ENCODE peak calls at places on chromosomes 5 and 9, in ten cellular contexts. J is heart right ventricle; Y is CD8-positive, alpha-beta T cell; O is tibial nerve; R is heart left ventricle; X is pancreas; V is neural progenitor cell; U is sigmoid colon; M is fibroblast of lung; I is K562. T is an unnamed sample.

GRCh38 chr9:86304236-86304730 is 21.9 kb upstream of the ISCA1 start:
- DNase-seq in J (no peak), Y (no peak), O (no peak), R (no peak), X (no peak), V (no peak), U (no peak), M (no peak), I (no peak), T (no peak)

GRCh38 chr5:76402251-76402879 is 720 bp upstream of the IQGAP2 start:
- DNase-seq in J (peak; percentile 27), Y (peak; percentile 64), O (peak; percentile 10), R (peak; percentile 61), X (peak; percentile 30), V (peak; percentile 79), U (no peak), M (peak; percentile 10), I (peak; percentile 89), T (peak; percentile 25)

GRCh38 chr5:124698774-124699173 is 47.7 kb downstream of the ZNF608 start:
- DNase-seq in J (no peak), Y (no peak), O (no peak), R (no peak), X (no peak), V (no peak), U (no peak), M (peak; percentile 70), I (no peak), T (no peak)

GRCh38 chr5:24065786-24066185 is 558.4 kb downstream of the PRDM9 start:
- DNase-seq in J (no peak), Y (no peak), O (no peak), R (no peak), X (no peak), V (no peak), U (no peak), M (no peak), I (no peak), T (no peak)

GRCh38 chr5:150630459-150631325 is 9.8 kb upstream of the SYNPO start:
- DNase-seq in J (peak; percentile 80), Y (no peak), O (no peak), R (peak; percentile 91), X (no peak), V (no peak), U (no peak), M (no peak), I (no peak), T (peak; percentile 40)

GRCh38 chr9:124286292-124286931 is 28.7 kb downstream of the NEK6 start:
- DNase-seq in J (no peak), Y (no peak), O (no peak), R (no peak), X (no peak), V (no peak), U (no peak), M (peak; percentile 96), I (no peak), T (peak; percentile 44)

GRCh38 chr9:18544456-18544855 is 70.5 kb downstream of the ADAMTSL1 start:
- DNase-seq in J (no peak), Y (no peak), O (no peak), R (no peak), X (no peak), V (no peak), U (no peak), M (peak; percentile 54), I (no peak), T (no peak)

GRCh38 chr9:1238407-1238806 is 188.2 kb downstream of the DMRT2 start:
- DNase-seq in J (no peak), Y (no peak), O (no peak), R (no peak), X (no peak), V (no peak), U (no peak), M (no peak), I (no peak), T (no peak)

GRCh38 chr5:111223086-111223789 is 946 bp upstream of the CAMK4 start:
- DNase-seq in J (no peak), Y (no peak), O (no peak), R (no peak), X (no peak), V (no peak), U (no peak), M (no peak), I (no peak), T (no peak)

GRCh38 chr5:91419571-91420537 is 36.7 kb upstream of the ARRDC3 start:
- DNase-seq in J (peak; percentile 17), Y (peak; percentile 47), O (peak; percentile 66), R (peak; percentile 57), X (peak; percentile 38), V (peak; percentile 72), U (peak; percentile 73), M (peak; percentile 31), I (peak; percentile 36), T (peak; percentile 35)
- TF ChIP-seq CTCF in J (peak; percentile 84), Y (peak; percentile 92), O (peak; percentile 77), R (peak; percentile 86), X (peak; percentile 79), V (peak; percentile 89), U (peak; percentile 48), M (peak; percentile 50), I (peak; percentile 52), T (peak; percentile 70)

GRCh38 chr5:131259326-131259725 is 4.5 kb upstream of the CDC42SE2 start:
- DNase-seq in J (no peak), Y (no peak), O (no peak), R (no peak), X (no peak), V (no peak), U (no peak), M (no peak), I (no peak), T (no peak)

GRCh38 chr5:131261483-131261882 is 2.4 kb upstream of the CDC42SE2 start:
- DNase-seq in J (no peak), Y (no peak), O (no peak), R (no peak), X (no peak), V (no peak), U (no peak), M (no peak), I (no peak), T (no peak)

GRCh38 chr5:131258733-131259132 is 5.1 kb upstream of the CDC42SE2 start:
- DNase-seq in J (no peak), Y (no peak), O (no peak), R (no peak), X (no peak), V (no peak), U (no peak), M (peak; percentile 16), I (no peak), T (no peak)

GRCh38 chr5:131262953-131263541 is 806 bp upstream of the CDC42SE2 start:
- DNase-seq in J (no peak), Y (no peak), O (no peak), R (no peak), X (no peak), V (no peak), U (no peak), M (no peak), I (no peak), T (no peak)

GRCh38 chr5:131260895-131261294 is 3.0 kb upstream of the CDC42SE2 start:
- DNase-seq in J (no peak), Y (no peak), O (no peak), R (no peak), X (no peak), V (no peak), U (no peak), M (no peak), I (no peak), T (no peak)
- H3K27ac ChIP-seq in J (no peak overlapping the region), Y (no peak overlapping the region), O (peak overlapping the region; percentile 37), R (no peak overlapping the region), X (no peak overlapping the region), V (no peak overlapping the region), U (no peak overlapping the region), M (no peak overlapping the region), I (no peak overlapping the region), T (peak overlapping the region; percentile 23)

GRCh38 chr9:129485140-129485758 is 135.7 kb downstream of the C9orf50 start:
- DNase-seq in J (no peak), Y (no peak), O (no peak), R (no peak), X (no peak), V (no peak), U (no peak), M (no peak), I (no peak), T (no peak)

GRCh38 chr9:129484325-129485000 is 136.4 kb downstream of the C9orf50 start:
- DNase-seq in J (no peak), Y (no peak), O (no peak), R (no peak), X (no peak), V (no peak), U (no peak), M (no peak), I (no peak), T (no peak)

GRCh38 chr9:129482521-129483466 is 138.1 kb downstream of the C9orf50 start:
- DNase-seq in J (peak; percentile 84), Y (no peak), O (peak; percentile 95), R (peak; percentile 88), X (peak; percentile 94), V (peak; percentile 74), U (peak; percentile 96), M (peak; percentile 90), I (peak; percentile 86), T (peak; percentile 95)

GRCh38 chr9:129481824-129482511 is 138.9 kb downstream of the C9orf50 start:
- DNase-seq in J (peak; percentile 55), Y (no peak), O (no peak), R (peak; percentile 69), X (no peak), V (peak; percentile 48), U (no peak), M (peak; percentile 56), I (peak; percentile 63), T (no peak)

DNA sequence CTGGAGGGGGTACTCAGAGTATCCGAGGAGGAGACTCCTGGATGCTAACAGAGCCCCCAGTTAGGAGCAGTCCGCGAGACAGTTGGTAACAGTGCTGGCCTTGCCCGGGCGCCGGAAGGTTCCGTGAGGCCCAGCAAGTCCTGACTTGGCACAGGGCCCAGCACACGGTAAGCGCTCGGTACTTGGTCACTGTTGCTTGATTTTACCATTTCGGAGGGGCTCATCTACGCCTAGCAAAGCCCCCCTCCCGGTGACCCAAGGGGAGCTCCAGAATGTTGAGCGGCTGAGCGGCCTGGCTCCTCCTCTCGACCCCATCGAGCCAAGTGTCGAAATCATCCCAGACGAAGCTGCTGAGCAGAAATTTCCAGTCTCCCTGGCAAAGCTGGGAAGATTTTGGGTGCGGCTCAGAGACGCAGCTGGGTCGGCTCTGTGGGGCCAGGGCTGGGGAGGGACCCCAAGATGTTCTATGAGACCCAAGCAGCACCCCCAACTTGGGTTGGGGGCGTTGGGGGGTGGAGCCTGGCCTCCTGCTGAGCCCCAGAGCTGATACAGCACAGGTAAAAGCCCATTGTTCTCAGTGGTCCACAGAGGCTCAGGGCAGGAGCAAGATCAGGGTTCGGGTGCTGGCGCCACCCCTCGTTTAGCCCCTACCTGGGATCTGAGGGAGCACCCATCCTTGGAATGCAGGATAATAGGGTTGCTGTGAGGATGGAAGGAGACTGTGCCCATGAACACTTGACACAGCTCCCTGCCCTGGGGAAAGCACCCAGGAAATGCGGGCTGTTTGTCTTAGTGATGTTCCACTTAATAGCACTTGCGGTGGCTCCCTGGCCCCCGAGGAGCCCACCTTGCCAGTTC is 137.2 kb downstream of the C9orf50 start:
- DNase-seq in J (peak; percentile 83), Y (no peak), O (peak; percentile 92), R (peak; percentile 93), X (peak; percentile 84), V (peak; percentile 60), U (peak; percentile 98), M (peak; percentile 90), I (peak; percentile 30), T (peak; percentile 92)
- H3K4me3 ChIP-seq in J (peak overlapping the region; percentile 71), Y (peak overlapping the region; percentile 45), O (peak overlapping the region; percentile 57), R (peak overlapping the region; percentile 72), X (peak overlapping the region; percentile 14), V (peak overlapping the region; percentile 63), U (peak overlapping the region; percentile 65), M (no peak overlapping the region), I (peak overlapping the region; percentile 56), T (peak overlapping the region; percentile 51)

GRCh38 chr9:35616681-35617459 is 1.3 kb downstream of the CD72 start:
- DNase-seq in J (peak; percentile 76), Y (peak; percentile 22), O (peak; percentile 44), R (peak; percentile 82), X (peak; percentile 61), V (peak; percentile 51), U (peak; percentile 89), M (peak; percentile 66), I (peak; percentile 53), T (peak; percentile 75)
- TF ChIP-seq CTCF in J (no peak), Y (peak; percentile 22), O (no peak), R (no peak), X (no peak), V (peak; percentile 8), U (no peak), M (peak; percentile 4), I (no peak), T (no peak)